ENCODE peak calls at places on chromosomes 1 and 21, in six cellular contexts. P is T follicular helper cell, Z is GM18507, W is AG10803, J is GM23248, N is NCI-H2107. M is an unnamed sample.

GRCh38 chr1:160539896-160540858 is 17.1 kb upstream of the SLAMF6 start:
- DNase-seq in P (peak), Z (peak), W (no peak), J (no peak), N (peak), M (peak)

GRCh38 chr21:22115746-22116145 is 1117.5 kb downstream of the NCAM2 start:
- DNase-seq in P (no peak), Z (no peak), W (no peak), J (no peak), N (no peak), M (no peak)

GRCh38 chr1:155932085-155932484 is 2.1 kb downstream of the KHDC4 start:
- DNase-seq in P (no peak), Z (no peak), W (no peak), J (peak), N (no peak), M (no peak)

GRCh38 chr1:192489748-192490147 is 85.8 kb upstream of the RGS1 start:
- DNase-seq in P (no peak), Z (no peak), W (peak), J (peak), N (no peak), M (peak)

GRCh38 chr1:37498872-37499617 is 15.5 kb downstream of the MEAF6 start:
- DNase-seq in P (no peak), Z (no peak), W (peak), J (peak), N (no peak), M (no peak)

GRCh38 chr1:232722626-232723025 is 82.6 kb upstream of the MAP10 start:
- DNase-seq in P (no peak), Z (no peak), W (no peak), J (peak), N (no peak), M (no peak)

GRCh38 chr1:1432951-1433803 is 2.3 kb upstream of the VWA1 start:
- DNase-seq in P (no peak), Z (no peak), W (no peak), J (no peak), N (no peak), M (peak)

GRCh38 chr1:113856011-113856410 is 15.5 kb downstream of the PTPN22 start:
- DNase-seq in P (no peak), Z (no peak), W (no peak), J (no peak), N (no peak), M (no peak)

GRCh38 chr1:181112071-181112929 is 23.8 kb downstream of the IER5 start:
- DNase-seq in P (no peak), Z (no peak), W (peak), J (peak), N (no peak), M (no peak)

GRCh38 chr1:6523566-6523965 is 30.7 kb downstream of the NOL9 start:
- DNase-seq in P (no peak), Z (no peak), W (peak), J (peak), N (no peak), M (peak)

GRCh38 chr1:19044975-19045831 is 88.7 kb upstream of the IFFO2 start:
- DNase-seq in P (no peak), Z (no peak), W (no peak), J (peak), N (no peak), M (no peak)

GRCh38 chr1:39167632-39168209 is 36.8 kb upstream of the MACF1 start:
- DNase-seq in P (no peak), Z (no peak), W (peak), J (peak), N (no peak), M (no peak)

GRCh38 chr1:182391362-182392044 is at the start of gene GLUL:
- DNase-seq in P (peak), Z (no peak), W (peak), J (peak), N (peak), M (peak)

GRCh38 chr1:183019860-183020259 is 3.4 kb upstream of the LAMC1 start:
- DNase-seq in P (no peak), Z (no peak), W (peak), J (no peak), N (no peak), M (no peak)

GRCh38 chr1:66316464-66317155 is 217.3 kb upstream of the SGIP1 start:
- DNase-seq in P (no peak), Z (no peak), W (peak), J (peak), N (no peak), M (no peak)

GRCh38 chr1:226001852-226002666 is 2.9 kb upstream of the SDE2 start:
- DNase-seq in P (peak), Z (no peak), W (peak), J (peak), N (peak), M (peak)

GRCh38 chr1:237050185-237050584 is 8.2 kb downstream of the RYR2 start:
- DNase-seq in P (no peak), Z (no peak), W (no peak), J (no peak), N (no peak), M (no peak)

GRCh38 chr1:86696522-86696921 is 7.9 kb upstream of the SH3GLB1 start:
- DNase-seq in P (no peak), Z (no peak), W (no peak), J (no peak), N (no peak), M (no peak)

GRCh38 chr1:240046000-240046399 is 45.7 kb upstream of the FMN2 start:
- DNase-seq in P (no peak), Z (no peak), W (no peak), J (no peak), N (no peak), M (no peak)

GRCh38 chr1:147292012-147292411 is 49.5 kb downstream of the CHD1L start:
- DNase-seq in P (no peak), Z (no peak), W (peak), J (peak), N (no peak), M (no peak)

GRCh38 chr1:100927276-100927675 is 31.4 kb downstream of the SLC30A7 start:
- DNase-seq in P (peak), Z (no peak), W (no peak), J (no peak), N (no peak), M (no peak)

GRCh38 chr1:33616780-33617179 is 144.3 kb downstream of the ZSCAN20 start:
- DNase-seq in P (no peak), Z (no peak), W (no peak), J (no peak), N (no peak), M (no peak)

GRCh38 chr1:235270625-235271024 is 57.4 kb downstream of the ARID4B start:
- DNase-seq in P (no peak), Z (no peak), W (peak), J (peak), N (peak), M (peak)

GRCh38 chr21:17793675-17794123 is 25.5 kb downstream of the C21orf91 start:
- DNase-seq in P (no peak), Z (no peak), W (peak), J (peak), N (no peak), M (no peak)

GRCh38 chr1:198234511-198235251 is 77.9 kb downstream of the NEK7 start:
- DNase-seq in P (no peak), Z (no peak), W (no peak), J (peak), N (no peak), M (peak)

GRCh38 chr1:169180167-169180566 is 73.7 kb downstream of the ATP1B1 start:
- DNase-seq in P (no peak), Z (no peak), W (no peak), J (no peak), N (no peak), M (no peak)

GRCh38 chr1:175221548-175222175 is 29.1 kb upstream of the KIAA0040 start:
- DNase-seq in P (no peak), Z (no peak), W (no peak), J (peak), N (no peak), M (no peak)

GRCh38 chr1:23838401-23838866 is 13.2 kb upstream of the HMGCL start:
- DNase-seq in P (peak), Z (no peak), W (peak), J (peak), N (peak), M (peak)

GRCh38 chr21:42227909-42228708 is 9.2 kb downstream of the ABCG1 start:
- DNase-seq in P (peak), Z (peak), W (peak), J (peak), N (no peak), M (peak)

GRCh38 chr1:13700521-13701273 is 709 bp downstream of the PRDM2 start:
- DNase-seq in P (peak), Z (peak), W (peak), J (peak), N (no peak), M (no peak)

GRCh38 chr1:92940541-92940940 is 20.7 kb downstream of the DIPK1A start:
- DNase-seq in P (no peak), Z (no peak), W (peak), J (peak), N (no peak), M (no peak)

GRCh38 chr1:172238969-172239368 is 181.5 kb upstream of the C1orf105 start:
- DNase-seq in P (no peak), Z (no peak), W (no peak), J (no peak), N (no peak), M (no peak)

GRCh38 chr1:203323587-203323986 is 18.3 kb downstream of the BTG2 start:
- DNase-seq in P (no peak), Z (no peak), W (peak), J (no peak), N (no peak), M (no peak)

GRCh38 chr1:6783956-6784559 is 1.2 kb upstream of the CAMTA1 start:
- DNase-seq in P (no peak), Z (no peak), W (peak), J (no peak), N (no peak), M (peak)

GRCh38 chr1:46420533-46420915 is 26.4 kb downstream of the FAAH start:
- DNase-seq in P (no peak), Z (no peak), W (no peak), J (no peak), N (no peak), M (no peak)

M was measured in Kasumi-1.